ENCODE peak calls at places on chromosomes 2 and 18, in six cellular contexts. W is CD4-positive, alpha-beta memory T cell; O is effector memory CD4-positive, alpha-beta T cell; G is ovary; U is H9; Z is right atrium auricular region. L is an unnamed sample. For H3K9me3, the result is how much of the 10 kb centered on the place peaks cover.

GRCh38 chr2:54559593-54560145 is 103.5 kb downstream of the SPTBN1 start:
- DNase-seq in W (no peak), O (no peak), G (peak), U (no peak), Z (peak), L (no peak)

GRCh38 chr2:237722616-237723015 is 76.0 kb upstream of the RBM44 start:
- DNase-seq in W (no peak), O (no peak), G (no peak), U (no peak), Z (no peak), L (no peak)

GRCh38 chr18:33146009-33146408 is 294.5 kb downstream of the CCDC178 start:
- DNase-seq in W (no peak), O (no peak), G (no peak), U (no peak), Z (no peak), L (no peak)

GRCh38 chr2:224994221-224994843 is 47.9 kb downstream of the DOCK10 start:
- DNase-seq in W (no peak), O (no peak), G (no peak), U (no peak), Z (no peak), L (no peak)

GRCh38 chr2:177535968-177536514 is 143.5 kb downstream of the AGPS start:
- DNase-seq in W (no peak), O (no peak), G (no peak), U (no peak), Z (no peak), L (no peak)

GRCh38 chr2:231172020-231172419 is 26.4 kb upstream of the ARMC9 start:
- DNase-seq in W (no peak), O (no peak), G (no peak), U (no peak), Z (no peak), L (no peak)

GRCh38 chr18:3104190-3105054 is 91.5 kb upstream of the LPIN2 start:
- DNase-seq in W (no peak), O (no peak), G (no peak), U (no peak), Z (no peak), L (no peak)

GRCh38 chr18:78138993-78139496 is 840.6 kb upstream of the SALL3 start:
- DNase-seq in W (no peak), O (no peak), G (no peak), U (peak), Z (no peak), L (no peak)

GRCh38 chr2:86223682-86224560 is 24.7 kb downstream of the MRPL35 start:
- DNase-seq in W (no peak), O (no peak), G (no peak), U (no peak), Z (no peak), L (no peak)

GRCh38 chr2:72103690-72104089 is 44.0 kb downstream of the CYP26B1 start:
- DNase-seq in W (no peak), O (no peak), G (no peak), U (peak), Z (no peak), L (no peak)

GRCh38 chr2:31430439-31431165 is 16.1 kb upstream of the XDH start:
- DNase-seq in W (no peak), O (no peak), G (no peak), U (no peak), Z (no peak), L (no peak)

GRCh38 chr2:17445744-17446143 is 72.5 kb downstream of the RAD51AP2 start:
- DNase-seq in W (no peak), O (no peak), G (no peak), U (no peak), Z (no peak), L (no peak)

GRCh38 chr2:109666466-109666865 is 52.3 kb downstream of the SOWAHC start:
- DNase-seq in W (no peak), O (no peak), G (no peak), U (no peak), Z (no peak), L (no peak)

GRCh38 chr18:12943200-12943599 is 4.6 kb upstream of the SEH1L start:
- DNase-seq in W (no peak), O (no peak), G (no peak), U (no peak), Z (no peak), L (no peak)

GRCh38 chr2:55309441-55309840 is 40.4 kb upstream of the MTIF2 start:
- DNase-seq in W (no peak), O (no peak), G (no peak), U (no peak), Z (no peak), L (no peak)

GRCh38 chr2:121408641-121409040 is 122.0 kb upstream of the RNU4ATAC start:
- DNase-seq in W (no peak), O (no peak), G (no peak), U (no peak), Z (no peak), L (no peak)

GRCh38 chr18:11981633-11982366 is 493 bp downstream of the IMPA2 start:
- DNase-seq in W (no peak), O (no peak), G (peak), U (peak), Z (peak), L (peak)

GRCh38 chr2:45009303-45009927 is at the start of gene SIX2:
- DNase-seq in W (no peak), O (no peak), G (peak), U (peak), Z (peak), L (no peak)

GRCh38 chr2:25274868-25275574 is 66.7 kb downstream of the DNMT3A start:
- DNase-seq in W (peak), O (peak), G (peak), U (no peak), Z (no peak), L (peak)

GRCh38 chr2:230693411-230693810 is 19.2 kb upstream of the CAB39 start:
- DNase-seq in W (no peak), O (no peak), G (no peak), U (no peak), Z (no peak), L (no peak)

GRCh38 chr18:45166341-45167108 is 448.8 kb upstream of the SLC14A2 start:
- DNase-seq in W (no peak), O (no peak), G (no peak), U (no peak), Z (no peak), L (no peak)

GRCh38 chr2:212843409-212844199 is 305.0 kb upstream of the ERBB4 start:
- DNase-seq in W (no peak), O (no peak), G (no peak), U (no peak), Z (no peak), L (no peak)

GRCh38 chr2:73822991-73823390 is 5.8 kb upstream of the STAMBP start:
- DNase-seq in W (no peak), O (no peak), G (no peak), U (no peak), Z (no peak), L (no peak)

GRCh38 chr18:40987581-40987980 is 967.5 kb upstream of the PIK3C3 start:
- DNase-seq in W (no peak), O (no peak), G (no peak), U (no peak), Z (no peak), L (no peak)

GRCh38 chr2:24785704-24786321 is 7.4 kb downstream of the PTRHD1 start:
- DNase-seq in W (no peak), O (no peak), G (no peak), U (no peak), Z (no peak), L (no peak)

GRCh38 chr2:238727585-238728321 is 120.1 kb upstream of the TWIST2 start:
- DNase-seq in W (no peak), O (no peak), G (peak), U (no peak), Z (peak), L (no peak)

GRCh38 chr2:238240761-238241711 is 1.2 kb upstream of the HES6 start:
- DNase-seq in W (peak), O (no peak), G (no peak), U (peak), Z (no peak), L (no peak)

GRCh38 chr2:162282765-162283425 is 35.6 kb downstream of the IFIH1 start:
- DNase-seq in W (no peak), O (no peak), G (no peak), U (no peak), Z (no peak), L (no peak)

GRCh38 chr2:181218271-181218935 is 238.0 kb downstream of the UBE2E3 start:
- DNase-seq in W (no peak), O (no peak), G (no peak), U (no peak), Z (no peak), L (no peak)

GRCh38 chr2:110219496-110220192 is 7.3 kb upstream of the MTLN start:
- DNase-seq in W (no peak), O (no peak), G (no peak), U (no peak), Z (no peak), L (no peak)

GRCh38 chr2:145751155-145751554 is 1231.2 kb upstream of the ZEB2 start:
- DNase-seq in W (no peak), O (no peak), G (no peak), U (no peak), Z (no peak), L (no peak)

GRCh38 chr2:217642944-217643343 is 359.9 kb downstream of the TNS1 start:
- DNase-seq in W (no peak), O (no peak), G (no peak), U (no peak), Z (no peak), L (no peak)

GRCh38 chr2:180999274-180999964 is 19.0 kb downstream of the UBE2E3 start:
- DNase-seq in W (no peak), O (no peak), G (no peak), U (no peak), Z (no peak), L (no peak)

GRCh38 chr2:36389081-36389480 is 33.5 kb downstream of the CRIM1 start:
- DNase-seq in W (no peak), O (no peak), G (no peak), U (no peak), Z (no peak), L (no peak)

GRCh38 chr2:56231361-56231760 is 47.6 kb downstream of the CCDC85A start:
- DNase-seq in W (no peak), O (no peak), G (no peak), U (no peak), Z (no peak), L (no peak)

GRCh38 chr2:166173263-166173662 is 45.4 kb upstream of the SCN1A start:
- DNase-seq in W (no peak), O (no peak), G (no peak), U (no peak), Z (no peak), L (no peak)

GRCh38 chr2:2158915-2159314 is 172.2 kb downstream of the MYT1L start:
- DNase-seq in W (no peak), O (no peak), G (no peak), U (no peak), Z (no peak), L (no peak)

GRCh38 chr2:2156881-2157280 is 174.2 kb downstream of the MYT1L start:
- DNase-seq in W (no peak), O (no peak), G (no peak), U (no peak), Z (no peak), L (no peak)

GRCh38 chr2:2159336-2159735 is 171.7 kb downstream of the MYT1L start:
- DNase-seq in W (no peak), O (no peak), G (no peak), U (no peak), Z (no peak), L (no peak)

GRCh38 chr2:2158176-2158826 is 172.8 kb downstream of the MYT1L start:
- DNase-seq in W (no peak), O (no peak), G (no peak), U (no peak), Z (no peak), L (no peak)

DNA sequence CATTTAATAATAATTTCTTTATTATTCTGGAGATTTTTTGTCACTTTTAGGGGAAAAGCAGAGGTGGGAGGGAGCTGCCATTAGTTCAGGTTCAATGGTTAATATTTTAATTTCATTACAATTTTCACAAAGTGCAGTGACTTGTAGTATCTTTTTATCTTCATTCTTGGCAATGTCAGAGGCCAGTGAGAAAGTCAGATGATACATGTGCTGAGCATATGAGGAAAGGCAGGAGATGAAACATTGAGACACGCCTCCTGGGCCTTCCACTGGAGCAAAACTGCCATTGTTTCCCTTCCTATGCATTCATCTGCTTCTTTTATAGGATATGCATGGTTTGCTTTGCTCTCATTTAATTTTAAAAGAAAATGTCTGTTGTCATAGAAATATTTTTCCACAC is 173.7 kb downstream of the MYT1L start:
- DNase-seq in W (no peak), O (no peak), G (no peak), U (no peak), Z (no peak), L (no peak)
- H3K9me3 ChIP-seq in W (under half), O (under half), G (under half), U (under half), Z (under half), L (under half)

DNA sequence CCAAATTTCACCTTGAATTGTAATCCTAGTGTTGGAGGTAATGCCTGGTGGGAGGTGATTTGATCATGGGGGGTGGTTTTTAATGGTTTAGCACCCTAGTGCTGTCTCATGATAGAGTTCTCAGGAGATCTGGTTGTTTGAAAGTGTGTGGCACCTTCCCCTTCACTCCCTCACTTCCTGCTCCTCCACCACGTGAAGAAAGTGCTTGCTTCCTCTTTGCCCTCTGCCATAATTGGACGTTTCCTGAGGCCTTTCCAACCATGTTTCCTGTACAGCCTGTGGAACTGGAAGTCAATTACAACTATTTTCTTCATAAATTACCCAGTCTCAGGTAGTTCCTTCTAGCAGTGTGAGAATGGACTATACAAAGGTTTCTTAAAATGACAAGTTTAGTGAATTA is 251.8 kb upstream of the NETO1 start:
- DNase-seq in W (no peak), O (no peak), G (no peak), U (no peak), Z (no peak), L (no peak)
- H3K9me3 ChIP-seq in W (under half), O (under half), G (under half), U (under half), Z (under half), L (under half)

GRCh38 chr2:13537771-13538349 is 821.1 kb downstream of the TRIB2 start:
- DNase-seq in W (no peak), O (no peak), G (no peak), U (no peak), Z (no peak), L (no peak)
- H3K9me3 ChIP-seq in W (under half), O (under half), G (under half), U (under half), Z (under half), L (under half)

GRCh38 chr2:9858730-9859068 is 15.4 kb downstream of the TAF1B start:
- DNase-seq in W (no peak), O (no peak), G (no peak), U (no peak), Z (no peak), L (no peak)

GRCh38 chr2:9852881-9853280 is 9.6 kb downstream of the TAF1B start:
- DNase-seq in W (no peak), O (no peak), G (no peak), U (no peak), Z (no peak), L (no peak)

GRCh38 chr2:9857814-9858729 is 14.8 kb downstream of the TAF1B start:
- DNase-seq in W (no peak), O (no peak), G (no peak), U (no peak), Z (no peak), L (no peak)
- H3K9me3 ChIP-seq in W (under half), O (under half), G (under half), U (under half), Z (under half), L (under half)

GRCh38 chr2:228329279-228329678 is 147.8 kb upstream of the SPHKAP start:
- DNase-seq in W (no peak), O (no peak), G (no peak), U (no peak), Z (no peak), L (no peak)
- H3K9me3 ChIP-seq in W (under half), O (under half), G (under half), U (under half), Z (under half), L (under half)

GRCh38 chr18:63892544-63892943 is 5.0 kb downstream of the SERPINB2 start:
- DNase-seq in W (no peak), O (no peak), G (no peak), U (no peak), Z (no peak), L (no peak)

GRCh38 chr18:63888473-63889190 is 1.1 kb downstream of the SERPINB2 start:
- DNase-seq in W (no peak), O (no peak), G (no peak), U (no peak), Z (no peak), L (no peak)

GRCh38 chr18:63889641-63890040 is 2.1 kb downstream of the SERPINB2 start:
- DNase-seq in W (no peak), O (no peak), G (no peak), U (no peak), Z (no peak), L (no peak)

GRCh38 chr18:63890950-63891304 is 3.4 kb downstream of the SERPINB2 start:
- DNase-seq in W (no peak), O (no peak), G (no peak), U (no peak), Z (no peak), L (no peak)

DNA sequence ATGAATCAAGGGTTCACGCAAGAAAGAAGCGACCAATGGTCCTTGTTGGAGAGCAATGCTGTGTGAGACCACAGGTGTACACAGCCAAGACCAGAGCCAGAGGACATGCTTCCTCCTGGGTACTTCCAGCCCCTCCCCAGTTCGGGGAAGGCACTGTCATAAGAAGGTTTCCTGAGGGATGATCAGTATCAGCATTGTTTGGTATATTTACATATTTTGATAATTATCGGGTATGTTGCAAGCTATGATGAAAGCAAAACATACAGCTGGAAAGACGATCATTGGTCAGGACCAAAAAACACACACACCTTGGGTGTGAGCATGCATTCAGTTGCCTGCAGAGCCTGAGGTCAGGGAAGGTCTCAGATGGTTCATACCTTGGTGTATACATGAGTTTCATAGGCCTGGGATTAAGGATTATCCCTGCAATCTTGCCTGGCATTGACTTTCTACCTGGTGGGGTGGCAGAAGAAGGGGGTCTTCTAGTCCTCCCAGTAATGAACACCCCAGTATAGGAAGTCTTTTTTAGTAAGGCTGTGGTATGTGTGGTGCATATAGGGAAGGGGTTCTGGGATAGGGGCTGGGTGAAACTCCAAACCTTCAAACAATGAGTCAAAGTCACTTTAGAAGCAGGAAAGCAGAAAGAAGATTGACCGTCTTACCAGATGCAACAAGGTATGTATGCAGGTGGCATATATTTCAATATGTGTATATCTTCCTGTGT is 2.9 kb downstream of the SERPINB2 start:
- DNase-seq in W (no peak), O (no peak), G (no peak), U (no peak), Z (no peak), L (no peak)
- H3K9me3 ChIP-seq in W (under half), O (under half), G (under half), U (under half), Z (under half), L (under half)

DNA sequence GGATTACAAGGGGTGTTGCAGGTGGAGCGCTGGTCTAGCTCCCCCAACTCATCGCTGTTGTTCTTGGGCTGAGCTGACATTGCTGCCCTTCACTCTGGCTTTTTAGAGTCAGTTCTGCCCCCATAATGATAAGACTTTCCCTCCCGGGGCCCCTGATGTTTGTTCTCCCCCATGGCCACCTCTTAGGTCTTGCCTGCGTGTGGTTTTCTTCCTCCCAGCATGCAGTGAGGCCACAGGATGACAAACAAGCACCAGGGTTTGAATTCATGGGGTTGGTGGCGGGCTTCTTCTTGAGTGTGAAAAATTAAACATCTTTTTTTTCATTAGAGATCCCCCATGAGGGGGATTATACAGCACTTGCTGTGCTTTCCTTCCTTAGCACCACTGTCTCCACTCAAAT is 74.1 kb downstream of the CTAGE1 start:
- DNase-seq in W (no peak), O (no peak), G (no peak), U (no peak), Z (no peak), L (no peak)
- H3K9me3 ChIP-seq in W (under half), O (under half), G (under half), U (under half), Z (under half), L (under half)

L was measured in T-helper 17 cell.